ENCODE peak calls at places on chromosomes 4 and X, in four cellular contexts. M is Daoy, K is 8988T, T is DMS153. A is an unnamed sample.

GRCh38 chr4:8245879-8246833 is 23.4 kb upstream of the HTRA3 start:
- DNase-seq in K (no peak), M (no peak), T (no peak), A (no peak)

GRCh38 chr4:127632420-127633403 is at the start of gene INTU:
- DNase-seq in K (peak; percentile 21), M (peak; percentile 90), T (peak; percentile 90), A (peak; percentile 95)

GRCh38 chr4:132344924-132345828 is 803.9 kb upstream of the PCDH10 start:
- DNase-seq in T (no peak), M (peak; percentile 86), K (no peak), A (no peak)

GRCh38 chr4:22466582-22466981 is 49.3 kb downstream of the ADGRA3 start:
- DNase-seq in M (no peak), K (no peak), T (no peak), A (no peak)

GRCh38 chr4:77047037-77047436 is 28.8 kb downstream of the CCNI start:
- DNase-seq in T (no peak), K (no peak), M (no peak), A (no peak)

GRCh38 chrX:69189972-69190371 is 24.7 kb upstream of the PJA1 start:
- DNase-seq in K (no peak), T (no peak), M (no peak), A (no peak)

GRCh38 chr4:3449574-3450534 is 8.1 kb downstream of the HGFAC start:
- DNase-seq in K (peak; percentile 10), T (no peak), M (no peak), A (no peak)

GRCh38 chr4:110631582-110632505 is 9.0 kb upstream of the PITX2 start:
- DNase-seq in M (peak; percentile 86), K (peak; percentile 96), T (no peak), A (peak; percentile 94)

GRCh38 chr4:163542275-163542674 is 47.8 kb downstream of the TMA16 start:
- DNase-seq in K (peak; percentile 9), T (no peak), M (peak; percentile 46), A (no peak)